ENCODE peak calls at places on chromosome 4, in seven cellular contexts. O is upper lobe of left lung; E is astrocyte; L is stomach; V is CD8-positive, alpha-beta memory T cell; T is upper lobe of right lung; Q is fibroblast of lung. F is an unnamed sample.

GRCh38 chr4:24980064-24980690 is 50.6 kb downstream of the LGI2 start:
- DNase-seq in O (no peak), E (peak), L (peak), V (peak), T (no peak), Q (peak), F (peak)

GRCh38 chr4:165874799-165875371 is 1.8 kb downstream of the TLL1 start:
- DNase-seq in O (peak), E (no peak), L (no peak), V (no peak), T (peak), Q (no peak), F (no peak)

GRCh38 chr4:119099227-119099910 is 36.3 kb upstream of the MYOZ2 start:
- DNase-seq in O (no peak), E (peak), L (no peak), V (no peak), T (no peak), Q (peak), F (no peak)

GRCh38 chr4:77082886-77083608 is 7.3 kb upstream of the CCNI start:
- DNase-seq in O (peak), E (no peak), L (no peak), V (no peak), T (no peak), Q (no peak), F (no peak)

GRCh38 chr4:128600410-128600809 is 209.1 kb upstream of the JADE1 start:
- DNase-seq in O (no peak), E (no peak), L (peak), V (no peak), T (no peak), Q (peak), F (peak)

GRCh38 chr4:5238106-5238505 is 186.8 kb downstream of the STK32B start:
- DNase-seq in O (no peak), E (peak), L (no peak), V (no peak), T (no peak), Q (peak), F (no peak)

GRCh38 chr4:84019626-84020025 is 479.5 kb downstream of the NKX6-1 start:
- DNase-seq in O (no peak), E (no peak), L (no peak), V (no peak), T (no peak), Q (no peak), F (no peak)

GRCh38 chr4:108361886-108362285 is 193.2 kb upstream of the LEF1 start:
- DNase-seq in O (no peak), E (peak), L (no peak), V (no peak), T (no peak), Q (peak), F (no peak)

GRCh38 chr4:165312506-165312905 is 15.0 kb upstream of the MSMO1 start:
- DNase-seq in O (no peak), E (peak), L (no peak), V (no peak), T (no peak), Q (peak), F (no peak)

GRCh38 chr4:177740563-177740962 is 298.3 kb upstream of the AGA start:
- DNase-seq in O (no peak), E (no peak), L (no peak), V (no peak), T (no peak), Q (peak), F (no peak)

GRCh38 chr4:98203406-98204235 is 57.6 kb upstream of the RAP1GDS1 start:
- DNase-seq in O (no peak), E (no peak), L (no peak), V (no peak), T (no peak), Q (no peak), F (no peak)

GRCh38 chr4:141457653-141458052 is 178.7 kb upstream of the IL15 start:
- DNase-seq in O (no peak), E (no peak), L (no peak), V (no peak), T (no peak), Q (no peak), F (no peak)

GRCh38 chr4:110630621-110631402 is 7.9 kb upstream of the PITX2 start:
- DNase-seq in O (peak), E (no peak), L (no peak), V (no peak), T (no peak), Q (no peak), F (no peak)

GRCh38 chr4:184471872-184472539 is 2.3 kb downstream of the IRF2 start:
- DNase-seq in O (no peak), E (no peak), L (no peak), V (no peak), T (no peak), Q (no peak), F (no peak)

GRCh38 chr4:140005699-140006098 is 148.3 kb downstream of the MAML3 start:
- DNase-seq in O (no peak), E (no peak), L (no peak), V (no peak), T (no peak), Q (no peak), F (no peak)

GRCh38 chr4:8280158-8280875 is 10.8 kb downstream of the HTRA3 start:
- DNase-seq in O (peak), E (no peak), L (no peak), V (no peak), T (no peak), Q (no peak), F (no peak)

GRCh38 chr4:84366111-84366510 is 133.0 kb downstream of the NKX6-1 start:
- DNase-seq in O (no peak), E (peak), L (no peak), V (no peak), T (no peak), Q (peak), F (no peak)

GRCh38 chr4:38670061-38670894 is 6.3 kb downstream of the KLF3 start:
- DNase-seq in O (no peak), E (no peak), L (no peak), V (no peak), T (no peak), Q (no peak), F (no peak)

GRCh38 chr4:67714955-67715354 is 14.0 kb upstream of the UBA6 start:
- DNase-seq in O (no peak), E (no peak), L (no peak), V (no peak), T (no peak), Q (no peak), F (no peak)

GRCh38 chr4:67712650-67713530 is 11.9 kb upstream of the UBA6 start:
- DNase-seq in O (no peak), E (no peak), L (no peak), V (no peak), T (no peak), Q (no peak), F (no peak)

GRCh38 chr4:67714248-67714583 is 13.3 kb upstream of the UBA6 start:
- DNase-seq in O (no peak), E (no peak), L (no peak), V (no peak), T (no peak), Q (no peak), F (no peak)

GRCh38 chr4:67712000-67712625 is 11.2 kb upstream of the UBA6 start:
- DNase-seq in O (no peak), E (no peak), L (no peak), V (no peak), T (no peak), Q (no peak), F (no peak)

GRCh38 chr4:67713531-67714247 is 12.7 kb upstream of the UBA6 start:
- DNase-seq in O (no peak), E (peak), L (no peak), V (no peak), T (no peak), Q (peak), F (no peak)
- H3K27ac ChIP-seq in O (no peak), E (peak), L (no peak), V (peak), T (no peak), Q (peak), F (no peak)

GRCh38 chr4:15018389-15018788 is 16.1 kb downstream of the CPEB2 start:
- DNase-seq in O (no peak), E (no peak), L (no peak), V (no peak), T (no peak), Q (no peak), F (no peak)

GRCh38 chr4:15021301-15021700 is 19.0 kb downstream of the CPEB2 start:
- DNase-seq in O (no peak), E (no peak), L (no peak), V (no peak), T (no peak), Q (no peak), F (no peak)

GRCh38 chr4:15024386-15024785 is 22.1 kb downstream of the CPEB2 start:
- DNase-seq in O (no peak), E (peak), L (no peak), V (no peak), T (no peak), Q (peak), F (no peak)

GRCh38 chr4:15021946-15022345 is 19.7 kb downstream of the CPEB2 start:
- DNase-seq in O (no peak), E (no peak), L (no peak), V (no peak), T (no peak), Q (no peak), F (no peak)

GRCh38 chr4:15020502-15021286 is 18.4 kb downstream of the CPEB2 start:
- DNase-seq in O (no peak), E (no peak), L (no peak), V (no peak), T (no peak), Q (no peak), F (no peak)
- H3K27ac ChIP-seq in O (no peak), E (no peak), L (peak), V (no peak), T (no peak), Q (no peak), F (peak)

GRCh38 chr4:122309988-122310626 is 68.7 kb upstream of the ADAD1 start:
- DNase-seq in O (no peak), E (no peak), L (no peak), V (no peak), T (no peak), Q (peak), F (no peak)

DNA sequence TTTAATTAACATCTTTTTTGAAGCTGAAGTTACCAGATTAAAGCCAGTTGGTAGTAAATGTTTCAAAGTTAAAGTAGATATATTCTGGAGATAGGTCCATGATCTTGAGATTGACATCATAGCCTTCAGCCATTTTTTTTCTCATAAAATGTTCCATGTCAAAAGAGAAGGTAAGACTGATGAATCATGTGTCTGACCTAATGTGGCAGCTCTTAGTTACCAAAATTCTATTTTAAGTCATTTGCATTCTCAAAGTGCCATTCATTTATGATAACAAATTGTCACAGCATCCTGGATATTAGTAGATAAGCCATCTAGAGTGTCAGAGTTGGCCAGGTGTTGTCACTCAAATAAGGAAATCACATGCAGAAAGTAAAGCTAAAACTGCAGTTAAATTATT is 65.8 kb upstream of the ADAD1 start:
- DNase-seq in O (no peak), E (no peak), L (no peak), V (no peak), T (no peak), Q (no peak), F (no peak)
- H3K27ac ChIP-seq in O (no peak), E (no peak), L (no peak), V (no peak), T (no peak), Q (no peak), F (no peak)

GRCh38 chr4:186852964-186853391 is 129.3 kb upstream of the FAT1 start:
- DNase-seq in O (no peak), E (no peak), L (no peak), V (no peak), T (no peak), Q (no peak), F (no peak)

GRCh38 chr4:186854256-186854655 is 130.6 kb upstream of the FAT1 start:
- DNase-seq in O (no peak), E (peak), L (no peak), V (no peak), T (no peak), Q (peak), F (no peak)

GRCh38 chr4:186848437-186848836 is 124.8 kb upstream of the FAT1 start:
- DNase-seq in O (no peak), E (no peak), L (no peak), V (no peak), T (no peak), Q (no peak), F (no peak)

GRCh38 chr4:186852078-186852420 is 128.4 kb upstream of the FAT1 start:
- DNase-seq in O (no peak), E (no peak), L (no peak), V (no peak), T (no peak), Q (no peak), F (no peak)

DNA sequence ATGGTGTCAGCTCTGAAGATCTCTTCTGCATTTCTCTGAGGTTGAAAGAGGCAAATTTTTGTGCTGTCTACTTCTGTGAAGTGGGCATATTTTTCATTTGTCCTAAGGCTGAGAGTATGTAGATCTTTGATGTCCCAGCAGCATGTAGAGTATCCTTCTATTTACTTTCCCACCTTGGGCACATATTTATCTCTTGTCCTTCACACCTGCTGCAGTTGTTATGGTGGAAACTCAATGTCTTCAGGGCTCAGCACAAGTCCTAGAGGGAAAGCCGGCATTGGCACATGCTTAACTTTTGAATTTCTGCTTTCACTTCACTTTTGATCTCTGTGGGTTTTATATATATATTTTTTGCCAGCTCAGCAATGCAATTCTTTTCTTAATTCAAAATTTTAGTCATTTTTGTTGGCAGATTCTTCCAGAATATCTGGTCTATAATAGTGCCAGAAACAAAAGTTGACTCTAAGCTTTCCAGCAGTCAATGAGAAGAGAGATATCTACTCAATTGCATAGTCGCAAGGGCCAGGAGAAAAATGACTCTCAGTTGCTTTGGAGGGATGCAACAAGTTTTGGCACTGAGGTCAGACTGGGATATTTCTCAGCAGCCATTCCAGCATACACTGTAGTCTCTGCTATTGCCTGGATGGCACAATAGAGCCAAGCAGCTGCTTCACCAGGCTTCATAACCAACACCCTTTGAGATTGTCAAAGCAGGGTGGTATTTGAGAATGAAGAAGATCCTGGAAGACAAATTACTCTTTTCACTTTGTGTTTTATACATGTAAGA is 127.8 kb upstream of the FAT1 start:
- DNase-seq in O (no peak), E (no peak), L (no peak), V (no peak), T (no peak), Q (no peak), F (no peak)
- H3K27ac ChIP-seq in O (no peak), E (no peak), L (no peak), V (no peak), T (no peak), Q (no peak), F (no peak)

GRCh38 chr4:7031526-7032449 is 11.4 kb upstream of the TADA2B start:
- DNase-seq in O (no peak), E (no peak), L (no peak), V (no peak), T (no peak), Q (peak), F (no peak)
- H3K27ac ChIP-seq in O (no peak), E (no peak), L (no peak), V (no peak), T (no peak), Q (no peak), F (no peak)

DNA sequence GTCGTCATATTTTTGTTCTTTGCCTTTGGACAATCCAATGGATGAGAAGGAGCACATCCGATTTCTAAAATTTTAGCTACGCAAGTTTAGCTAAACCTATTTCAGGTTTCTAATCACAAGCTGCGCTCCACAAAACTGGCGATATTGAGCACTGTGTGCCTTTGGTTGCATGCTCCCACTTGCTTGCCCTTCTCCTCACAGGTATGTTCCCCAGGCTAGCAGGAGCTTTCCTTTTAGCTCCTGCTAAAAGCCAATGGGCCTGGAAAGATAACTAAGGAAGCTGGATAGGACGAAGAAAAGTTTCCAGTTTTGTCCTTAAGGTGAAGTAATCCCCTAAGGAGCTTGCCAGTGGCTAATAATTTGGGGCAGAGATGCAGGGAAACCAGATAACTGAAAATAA is 975.2 kb downstream of the FSTL5 start:
- DNase-seq in O (no peak), E (no peak), L (no peak), V (no peak), T (no peak), Q (no peak), F (no peak)
- H3K27ac ChIP-seq in O (no peak), E (no peak), L (no peak), V (no peak), T (no peak), Q (no peak), F (no peak)

GRCh38 chr4:145289403-145290076 is 109.2 kb upstream of the OTUD4 start:
- DNase-seq in O (no peak), E (peak), L (no peak), V (no peak), T (no peak), Q (peak), F (no peak)
- H3K27ac ChIP-seq in O (no peak), E (peak), L (no peak), V (no peak), T (no peak), Q (no peak), F (no peak)

GRCh38 chr4:168076989-168077725 is 15.2 kb upstream of the ANXA10 start:
- DNase-seq in O (no peak), E (peak), L (peak), V (peak), T (no peak), Q (peak), F (no peak)
- H3K27ac ChIP-seq in O (no peak), E (no peak), L (no peak), V (no peak), T (no peak), Q (no peak), F (no peak)

DNA sequence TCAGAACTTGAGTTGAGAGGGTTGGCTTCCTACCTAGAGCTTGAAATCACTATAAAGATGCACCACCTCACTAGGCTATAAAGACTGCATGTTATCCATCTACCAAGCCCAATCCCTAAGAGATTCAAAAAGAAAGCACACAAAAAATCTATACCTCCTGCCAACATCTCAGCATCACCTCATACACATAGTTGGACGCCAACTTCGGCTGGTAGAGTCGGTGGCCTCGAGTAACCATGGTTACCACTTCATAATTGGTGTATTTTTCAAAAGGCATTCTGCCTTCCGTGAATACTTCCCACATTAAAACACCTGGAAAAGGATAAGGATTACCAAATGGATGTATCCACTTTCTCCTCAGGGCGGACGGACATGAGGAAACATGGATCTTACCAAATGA is 4.5 kb upstream of the TXK start:
- DNase-seq in O (no peak), E (no peak), L (no peak), V (peak), T (no peak), Q (no peak), F (no peak)
- H3K27ac ChIP-seq in O (no peak), E (no peak), L (no peak), V (peak), T (no peak), Q (no peak), F (no peak)